ENCODE peak calls at places on chromosomes 12 and 14, in six cellular contexts. R, L, Z, P, K and Y are unnamed samples. For H3K9me3, the result is how much of the 10 kb centered on the place peaks cover.

GRCh38 chr12:88781909-88782308 is 201.6 kb upstream of the KITLG start:
- DNase-seq in R (no peak), L (no peak), Z (no peak), P (no peak), K (no peak), Y (no peak)

GRCh38 chr12:76915381-76916169 is 36.8 kb upstream of the CSRP2 start:
- DNase-seq in R (no peak), L (no peak), Z (no peak), P (no peak), K (no peak), Y (no peak)

GRCh38 chr12:63989301-63989845 is 144.9 kb downstream of the SRGAP1 start:
- DNase-seq in R (no peak), L (no peak), Z (no peak), P (no peak), K (no peak), Y (no peak)

GRCh38 chr12:95336387-95337067 is 118.9 kb downstream of the VEZT start:
- DNase-seq in R (peak), L (peak), Z (peak), P (peak), K (peak), Y (no peak)

GRCh38 chr14:73209943-73210342 is 27.4 kb upstream of the PAPLN start:
- DNase-seq in R (no peak), L (no peak), Z (no peak), P (no peak), K (no peak), Y (no peak)

GRCh38 chr12:104121001-104121400 is 17.0 kb downstream of the NFYB start:
- DNase-seq in R (no peak), L (no peak), Z (no peak), P (no peak), K (no peak), Y (no peak)

GRCh38 chr12:45725631-45726593 is 3.6 kb upstream of the ARID2 start:
- DNase-seq in R (peak), L (no peak), Z (no peak), P (peak), K (peak), Y (no peak)

GRCh38 chr12:46661161-46661845 is 164.5 kb downstream of the SLC38A4 start:
- DNase-seq in R (no peak), L (no peak), Z (no peak), P (no peak), K (peak), Y (no peak)

GRCh38 chr12:131087991-131088700 is 134.4 kb downstream of the ADGRD1 start:
- DNase-seq in R (no peak), L (peak), Z (no peak), P (no peak), K (no peak), Y (no peak)

GRCh38 chr12:132309162-132310086 is 20.0 kb downstream of the GALNT9 start:
- DNase-seq in R (no peak), L (peak), Z (no peak), P (no peak), K (no peak), Y (no peak)

GRCh38 chr12:68420225-68421008 is 88.3 kb upstream of the MDM1 start:
- DNase-seq in R (no peak), L (no peak), Z (no peak), P (no peak), K (peak), Y (no peak)

GRCh38 chr12:83462419-83462818 is 775.7 kb downstream of the TMTC2 start:
- DNase-seq in R (no peak), L (no peak), Z (no peak), P (no peak), K (no peak), Y (no peak)
- H3K9me3 ChIP-seq in R (under half), L (under half), Z (under half), P (under half), K (under half), Y (under half)

GRCh38 chr12:34186492-34186891 is 164.2 kb downstream of the ALG10 start:
- DNase-seq in R (no peak), L (no peak), Z (no peak), P (no peak), K (no peak), Y (no peak)

GRCh38 chr12:34190054-34190453 is 167.8 kb downstream of the ALG10 start:
- DNase-seq in R (no peak), L (no peak), Z (no peak), P (no peak), K (no peak), Y (no peak)

DNA sequence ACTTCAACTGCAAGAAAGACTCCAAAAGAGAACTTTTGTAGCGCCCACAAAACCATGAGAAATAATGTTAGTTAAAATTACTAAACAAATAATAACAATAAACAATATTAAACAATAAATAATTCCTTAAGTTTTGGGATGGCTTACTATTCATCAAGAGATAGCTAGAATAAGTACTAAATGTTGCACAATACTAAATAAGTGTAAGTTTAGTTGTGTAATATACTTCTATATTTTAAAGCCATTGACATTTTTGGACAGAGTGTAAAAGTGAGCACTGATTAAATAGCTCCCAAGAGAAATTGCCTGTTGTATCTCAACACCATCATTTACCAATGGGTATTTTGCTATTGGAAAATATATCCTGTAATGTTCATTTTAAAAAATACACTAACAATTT is 166.7 kb downstream of the ALG10 start:
- DNase-seq in R (no peak), L (no peak), Z (no peak), P (no peak), K (no peak), Y (no peak)
- H3K9me3 ChIP-seq in R (under half), L (under half), Z (under half), P (under half), K (under half), Y (under half)

GRCh38 chr14:82872494-82872893 is 1338.8 kb upstream of the SEL1L start:
- DNase-seq in R (no peak), L (no peak), Z (no peak), P (no peak), K (no peak), Y (no peak)
- H3K9me3 ChIP-seq in R (under half), L (under half), Z (under half), P (under half), K (under half), Y (under half)

DNA sequence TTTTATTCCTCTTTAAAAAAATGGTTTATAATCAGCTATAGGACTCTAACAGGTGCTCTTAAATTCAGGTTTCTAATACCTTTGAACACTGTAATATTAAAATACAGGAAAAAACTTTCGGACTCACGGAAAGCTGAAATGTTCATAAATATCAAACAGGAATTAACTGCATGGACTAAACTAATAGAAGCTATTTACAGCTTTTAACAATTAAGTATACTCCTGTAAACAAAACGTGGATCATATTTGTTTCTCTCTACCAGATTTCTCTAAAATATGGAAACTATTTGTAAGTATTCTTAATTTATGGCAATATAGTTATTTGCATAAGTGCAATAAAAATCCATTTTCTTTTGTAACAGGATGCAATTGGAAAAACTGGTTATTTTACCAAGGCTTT is 108.9 kb upstream of the RESF1 start:
- DNase-seq in R (no peak), L (no peak), Z (no peak), P (no peak), K (no peak), Y (no peak)
- H3K9me3 ChIP-seq in R (under half), L (under half), Z (under half), P (under half), K (under half), Y (under half)

DNA sequence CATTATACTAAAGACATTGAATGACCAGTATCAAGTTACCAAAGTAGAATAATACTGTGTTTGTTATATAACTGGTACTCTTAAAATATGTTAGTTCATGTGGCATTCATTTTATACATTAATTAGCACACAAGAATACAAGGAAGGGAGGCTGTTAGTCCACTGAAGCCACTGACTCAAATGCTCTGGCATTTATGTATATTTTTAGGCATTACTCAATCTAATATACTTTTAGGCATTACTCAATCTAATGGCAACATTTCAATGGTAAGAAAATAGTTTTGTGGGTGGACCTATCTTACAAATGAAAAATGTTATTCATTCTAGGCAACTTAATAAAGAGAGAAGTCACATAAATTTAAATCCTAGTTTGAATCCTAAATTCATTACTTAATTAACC is 874.4 kb upstream of the USP15 start:
- DNase-seq in R (no peak), L (no peak), Z (no peak), P (no peak), K (no peak), Y (no peak)
- H3K9me3 ChIP-seq in R (under half), L (under half), Z (under half), P (under half), K (under half), Y (under half)

DNA sequence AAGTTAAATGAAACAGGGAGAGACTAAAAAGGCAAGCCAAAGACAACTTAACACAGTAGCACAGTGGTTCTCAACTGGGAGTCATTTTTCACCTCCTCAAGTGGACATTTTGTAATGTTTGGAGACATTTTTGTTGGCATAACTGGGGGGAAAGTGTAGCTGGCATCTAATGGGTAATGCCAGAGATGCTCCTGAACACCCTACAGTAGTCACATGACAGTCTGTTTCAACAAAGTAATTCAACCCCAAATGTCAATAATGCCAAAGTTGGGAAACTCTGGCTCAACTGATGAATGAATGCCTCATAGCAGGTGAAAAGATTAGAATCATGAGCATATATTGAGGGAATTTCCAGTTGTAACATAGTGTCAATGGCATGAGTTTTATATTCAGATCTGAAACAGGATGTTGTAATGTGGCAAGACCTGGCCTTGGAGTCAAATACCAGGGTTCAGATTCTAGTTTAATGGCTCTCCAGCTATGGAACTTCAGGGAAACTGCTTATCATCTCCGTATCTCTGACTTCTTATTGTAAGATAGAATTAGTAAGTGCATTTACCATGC is 2.4 kb upstream of the OR4K5 start:
- DNase-seq in R (no peak), L (no peak), Z (no peak), P (no peak), K (no peak), Y (no peak)
- H3K9me3 ChIP-seq in R (under half), L (under half), Z (under half), P (under half), K (under half), Y (under half)

GRCh38 chr14:105848570-105848969 is 322.2 kb downstream of the TMEM121 start:
- DNase-seq in R (no peak), L (no peak), Z (no peak), P (no peak), K (no peak), Y (no peak)
- H3K9me3 ChIP-seq in R (under half), L (under half), Z (under half), P (under half), K (under half), Y (under half)

DNA sequence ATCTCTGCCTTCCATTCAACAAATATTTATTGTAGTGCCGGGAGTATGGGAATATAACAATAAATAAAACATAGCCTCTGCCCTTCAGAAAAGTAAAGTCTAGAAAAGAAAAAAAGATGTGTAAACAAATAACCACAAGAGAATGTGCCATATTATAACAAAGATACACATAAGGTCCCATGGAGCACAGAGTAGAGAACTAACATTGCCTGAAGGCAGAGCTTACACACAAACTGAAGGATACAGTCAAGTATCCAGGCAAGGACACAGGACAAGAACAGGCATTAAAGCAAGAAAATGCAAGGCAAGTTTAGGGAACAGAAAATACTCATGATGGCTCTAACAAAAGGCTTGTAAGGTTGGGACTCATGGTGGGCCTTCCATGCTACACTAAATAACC is 78.0 kb downstream of the ANKS1B start:
- DNase-seq in R (no peak), L (no peak), Z (no peak), P (no peak), K (no peak), Y (no peak)
- H3K9me3 ChIP-seq in R (under half), L (under half), Z (under half), P (under half), K (under half), Y (under half)

GRCh38 chr14:52267501-52268190 is at the start of gene PTGDR:
- DNase-seq in R (peak), L (peak), Z (peak), P (peak), K (no peak), Y (no peak)
- H3K9me3 ChIP-seq in R (under half), L (under half), Z (under half), P (under half), K (under half), Y (under half)